ENCODE peak calls at places on chromosomes 3 and 15, in four cellular contexts. One of them, this sample, is unnamed.

GRCh38 chr3:50272911-50273688 is 4.2 kb downstream of the SEMA3B start:
- DNase-seq in lower lobe of right lung: peak
- DNase-seq in OCI-LY7: peak
- DNase-seq in cardiac muscle cell: peak
- DNase-seq in this sample: peak

GRCh38 chr3:10008588-10009344 is 17.5 kb upstream of the FANCD2 start:
- DNase-seq in lower lobe of right lung: peak
- DNase-seq in OCI-LY7: peak
- DNase-seq in cardiac muscle cell: peak
- DNase-seq in this sample: peak

GRCh38 chr15:46386356-46386755 is 751.5 kb downstream of the SQOR start:
- DNase-seq in lower lobe of right lung: no peak
- DNase-seq in OCI-LY7: no peak
- DNase-seq in cardiac muscle cell: no peak
- DNase-seq in this sample: no peak

GRCh38 chr3:193805448-193805847 is 212.4 kb downstream of the OPA1 start:
- DNase-seq in lower lobe of right lung: no peak
- DNase-seq in OCI-LY7: no peak
- DNase-seq in cardiac muscle cell: peak
- DNase-seq in this sample: no peak

GRCh38 chr3:170469151-170470062 is 50.7 kb downstream of the CLDN11 start:
- DNase-seq in lower lobe of right lung: no peak
- DNase-seq in OCI-LY7: no peak
- DNase-seq in cardiac muscle cell: no peak
- DNase-seq in this sample: no peak

GRCh38 chr3:98733778-98734281 is 29.3 kb upstream of the ST3GAL6 start:
- DNase-seq in lower lobe of right lung: peak
- DNase-seq in OCI-LY7: no peak
- DNase-seq in cardiac muscle cell: peak
- DNase-seq in this sample: no peak

GRCh38 chr15:88719654-88720053 is 80.8 kb downstream of the ISG20 start:
- DNase-seq in lower lobe of right lung: no peak
- DNase-seq in OCI-LY7: peak
- DNase-seq in cardiac muscle cell: no peak
- DNase-seq in this sample: no peak

GRCh38 chr3:30357897-30358296 is 248.5 kb upstream of the TGFBR2 start:
- DNase-seq in lower lobe of right lung: no peak
- DNase-seq in OCI-LY7: no peak
- DNase-seq in cardiac muscle cell: no peak
- DNase-seq in this sample: no peak

GRCh38 chr3:119125742-119126507 is 20.0 kb upstream of the TEX55 start:
- DNase-seq in lower lobe of right lung: no peak
- DNase-seq in OCI-LY7: no peak
- DNase-seq in cardiac muscle cell: no peak
- DNase-seq in this sample: no peak

GRCh38 chr15:51864408-51865056 is 35.1 kb downstream of the TMOD3 start:
- DNase-seq in lower lobe of right lung: no peak
- DNase-seq in OCI-LY7: no peak
- DNase-seq in cardiac muscle cell: no peak
- DNase-seq in this sample: no peak

GRCh38 chr15:75349851-75350588 is 3.2 kb downstream of the NEIL1 start:
- DNase-seq in lower lobe of right lung: peak
- DNase-seq in OCI-LY7: peak
- DNase-seq in cardiac muscle cell: no peak
- DNase-seq in this sample: no peak

GRCh38 chr15:39232512-39232911 is 348.4 kb upstream of the THBS1 start:
- DNase-seq in lower lobe of right lung: no peak
- DNase-seq in OCI-LY7: no peak
- DNase-seq in cardiac muscle cell: peak
- DNase-seq in this sample: no peak

GRCh38 chr3:69306239-69307185 is 79.4 kb downstream of the FRMD4B start:
- DNase-seq in lower lobe of right lung: peak
- DNase-seq in OCI-LY7: peak
- DNase-seq in cardiac muscle cell: peak
- DNase-seq in this sample: peak

GRCh38 chr3:190359813-190360212 is 28.1 kb upstream of the CLDN16 start:
- DNase-seq in lower lobe of right lung: no peak
- DNase-seq in OCI-LY7: no peak
- DNase-seq in cardiac muscle cell: no peak
- DNase-seq in this sample: no peak

GRCh38 chr3:23484386-23484785 is 281.3 kb downstream of the UBE2E2 start:
- DNase-seq in lower lobe of right lung: no peak
- DNase-seq in OCI-LY7: no peak
- DNase-seq in cardiac muscle cell: peak
- DNase-seq in this sample: no peak

GRCh38 chr3:129593595-129594339 is 12.7 kb downstream of the PLXND1 start:
- DNase-seq in lower lobe of right lung: peak
- DNase-seq in OCI-LY7: peak
- DNase-seq in cardiac muscle cell: no peak
- DNase-seq in this sample: peak

GRCh38 chr3:197302696-197303341 is 4.4 kb upstream of the DLG1 start:
- DNase-seq in lower lobe of right lung: no peak
- DNase-seq in OCI-LY7: no peak
- DNase-seq in cardiac muscle cell: peak
- DNase-seq in this sample: no peak

GRCh38 chr3:31274406-31275024 is 258.2 kb upstream of the STT3B start:
- DNase-seq in lower lobe of right lung: no peak
- DNase-seq in OCI-LY7: no peak
- DNase-seq in cardiac muscle cell: no peak
- DNase-seq in this sample: no peak

GRCh38 chr3:156981005-156981404 is 154.9 kb downstream of the LEKR1 start:
- DNase-seq in lower lobe of right lung: no peak
- DNase-seq in OCI-LY7: no peak
- DNase-seq in cardiac muscle cell: no peak
- DNase-seq in this sample: no peak

GRCh38 chr3:59286791-59287531 is 237.1 kb upstream of the CFAP20DC start:
- DNase-seq in lower lobe of right lung: peak
- DNase-seq in OCI-LY7: no peak
- DNase-seq in cardiac muscle cell: peak
- DNase-seq in this sample: no peak

GRCh38 chr3:42013652-42014442 is 51.9 kb upstream of the ULK4 start:
- DNase-seq in lower lobe of right lung: peak
- DNase-seq in OCI-LY7: peak
- DNase-seq in cardiac muscle cell: no peak
- DNase-seq in this sample: peak

GRCh38 chr3:13166243-13167063 is 93.2 kb upstream of the IQSEC1 start:
- DNase-seq in lower lobe of right lung: no peak
- DNase-seq in OCI-LY7: no peak
- DNase-seq in cardiac muscle cell: no peak
- DNase-seq in this sample: no peak

GRCh38 chr15:42070276-42070965 is 23.9 kb downstream of the PLA2G4D start:
- DNase-seq in lower lobe of right lung: no peak
- DNase-seq in OCI-LY7: no peak
- DNase-seq in cardiac muscle cell: no peak
- DNase-seq in this sample: no peak

GRCh38 chr15:66483131-66483566 is 14.4 kb downstream of the SNAPC5 start:
- DNase-seq in lower lobe of right lung: peak
- DNase-seq in OCI-LY7: no peak
- DNase-seq in cardiac muscle cell: peak
- DNase-seq in this sample: no peak

GRCh38 chr3:136377499-136377898 is 127.4 kb downstream of the PCCB start:
- DNase-seq in lower lobe of right lung: no peak
- DNase-seq in OCI-LY7: no peak
- DNase-seq in cardiac muscle cell: no peak
- DNase-seq in this sample: no peak

GRCh38 chr15:63462053-63462452 is 42.3 kb upstream of the USP3 start:
- DNase-seq in lower lobe of right lung: no peak
- DNase-seq in OCI-LY7: no peak
- DNase-seq in cardiac muscle cell: peak
- DNase-seq in this sample: no peak

GRCh38 chr3:186844908-186845307 is 2.4 kb downstream of the ADIPOQ start:
- DNase-seq in lower lobe of right lung: no peak
- DNase-seq in OCI-LY7: no peak
- DNase-seq in cardiac muscle cell: no peak
- DNase-seq in this sample: no peak

GRCh38 chr3:186854146-186854545 is 11.6 kb downstream of the ADIPOQ start:
- DNase-seq in lower lobe of right lung: no peak
- DNase-seq in OCI-LY7: no peak
- DNase-seq in cardiac muscle cell: no peak
- DNase-seq in this sample: no peak

GRCh38 chr3:186852994-186853393 is 10.5 kb downstream of the ADIPOQ start:
- DNase-seq in lower lobe of right lung: no peak
- DNase-seq in OCI-LY7: no peak
- DNase-seq in cardiac muscle cell: no peak
- DNase-seq in this sample: no peak

GRCh38 chr3:186847437-186847836 is 4.9 kb downstream of the ADIPOQ start:
- DNase-seq in lower lobe of right lung: no peak
- DNase-seq in OCI-LY7: no peak
- DNase-seq in cardiac muscle cell: no peak
- DNase-seq in this sample: no peak

GRCh38 chr3:186849392-186849975 is 7.0 kb downstream of the ADIPOQ start:
- DNase-seq in lower lobe of right lung: no peak
- DNase-seq in OCI-LY7: peak
- DNase-seq in cardiac muscle cell: peak
- DNase-seq in this sample: no peak
- TF ChIP-seq CTCF in lower lobe of right lung: peak
- TF ChIP-seq CTCF in OCI-LY7: peak
- TF ChIP-seq CTCF in cardiac muscle cell: peak
- TF ChIP-seq CTCF in this sample: peak

DNA sequence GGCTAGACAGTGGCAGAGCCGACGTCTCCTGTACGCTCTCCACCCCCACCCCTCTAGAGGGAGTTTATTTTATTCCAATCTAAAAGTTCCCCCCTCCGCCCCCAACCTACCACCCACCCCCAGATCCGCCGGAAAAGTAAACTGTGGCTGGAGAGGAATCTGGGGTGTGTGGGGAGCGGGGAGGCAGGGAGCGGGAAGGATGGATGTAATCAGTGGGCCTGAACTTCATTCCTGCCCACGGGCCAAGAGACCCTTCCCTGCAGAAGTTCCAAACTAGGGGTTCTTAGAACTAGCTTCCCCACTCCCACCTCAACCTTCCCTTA is 547 bp upstream of the CSRNP1 start:
- DNase-seq in lower lobe of right lung: no peak
- DNase-seq in OCI-LY7: no peak
- DNase-seq in cardiac muscle cell: no peak
- DNase-seq in this sample: no peak
- TF ChIP-seq CTCF in lower lobe of right lung: no peak
- TF ChIP-seq CTCF in OCI-LY7: no peak
- TF ChIP-seq CTCF in cardiac muscle cell: no peak
- TF ChIP-seq CTCF in this sample: no peak

DNA sequence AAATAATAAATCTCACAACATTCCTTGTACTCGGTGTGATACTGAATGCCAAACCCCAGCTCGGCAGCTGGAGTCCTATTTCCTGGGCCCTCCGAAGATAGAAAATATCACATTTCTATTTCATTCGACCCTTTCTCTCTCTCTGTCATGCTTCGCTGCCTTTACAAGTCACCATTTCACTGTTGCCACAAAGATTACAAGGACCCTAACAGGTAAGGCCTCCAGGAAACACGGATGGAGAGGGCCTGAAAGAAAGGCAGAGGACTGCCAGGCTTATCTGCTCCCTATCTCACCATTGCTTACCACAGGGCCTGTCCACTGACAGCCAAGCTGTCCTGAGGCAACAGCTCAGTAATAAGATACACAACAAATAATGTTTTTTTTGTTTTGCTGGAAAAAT is 376.5 kb downstream of the MECOM start:
- DNase-seq in lower lobe of right lung: no peak
- DNase-seq in OCI-LY7: no peak
- DNase-seq in cardiac muscle cell: no peak
- DNase-seq in this sample: no peak
- TF ChIP-seq CTCF in lower lobe of right lung: no peak
- TF ChIP-seq CTCF in OCI-LY7: no peak
- TF ChIP-seq CTCF in cardiac muscle cell: no peak
- TF ChIP-seq CTCF in this sample: no peak

GRCh38 chr3:1082024-1082633 is 10.7 kb upstream of the CNTN6 start:
- DNase-seq in lower lobe of right lung: no peak
- DNase-seq in OCI-LY7: peak
- DNase-seq in cardiac muscle cell: peak
- DNase-seq in this sample: peak
- TF ChIP-seq CTCF in lower lobe of right lung: peak
- TF ChIP-seq CTCF in OCI-LY7: peak
- TF ChIP-seq CTCF in cardiac muscle cell: peak
- TF ChIP-seq CTCF in this sample: peak

GRCh38 chr3:185976977-185977678 is 39.3 kb upstream of the TRA2B start:
- DNase-seq in lower lobe of right lung: peak
- DNase-seq in OCI-LY7: peak
- DNase-seq in cardiac muscle cell: peak
- DNase-seq in this sample: peak
- TF ChIP-seq CTCF in lower lobe of right lung: peak
- TF ChIP-seq CTCF in OCI-LY7: peak
- TF ChIP-seq CTCF in cardiac muscle cell: peak
- TF ChIP-seq CTCF in this sample: peak

GRCh38 chr3:108234387-108234957 is 12.2 kb upstream of the IFT57 start:
- DNase-seq in lower lobe of right lung: no peak
- DNase-seq in OCI-LY7: no peak
- DNase-seq in cardiac muscle cell: no peak
- DNase-seq in this sample: no peak
- TF ChIP-seq CTCF in lower lobe of right lung: no peak
- TF ChIP-seq CTCF in OCI-LY7: no peak
- TF ChIP-seq CTCF in cardiac muscle cell: no peak
- TF ChIP-seq CTCF in this sample: no peak

This sample was measured in progenitor cell of endocrine pancreas.